ENCODE peak calls at places on chromosomes 6 and 20, in four cellular contexts. M, A, U and N are unnamed samples.

GRCh38 chr20:10306440-10307358 is 88.1 kb downstream of the SNAP25 start:
- DNase-seq in M (peak; percentile 91), A (no peak), U (no peak), N (no peak)

GRCh38 chr6:25732468-25733198 is 21.9 kb upstream of the SLC17A4 start:
- DNase-seq in M (no peak), A (no peak), U (no peak), N (no peak)

GRCh38 chr6:128351255-128351514 is 169.2 kb downstream of the PTPRK start:
- DNase-seq in M (no peak), A (no peak), U (no peak), N (no peak)

GRCh38 chr6:50851269-50851847 is 32.7 kb downstream of the TFAP2B start:
- DNase-seq in M (no peak), A (no peak), U (no peak), N (no peak)

GRCh38 chr6:128605961-128606360 is 85.6 kb upstream of the PTPRK start:
- DNase-seq in M (peak; percentile 15), A (no peak), U (no peak), N (no peak)

GRCh38 chr6:30147096-30147495 is 11.2 kb downstream of the TRIM40 start:
- DNase-seq in M (no peak), A (no peak), U (no peak), N (no peak)

GRCh38 chr20:37940161-37940560 is 37.2 kb downstream of the VSTM2L start:
- DNase-seq in M (no peak), A (no peak), U (no peak), N (no peak)

GRCh38 chr6:169231790-169232506 is 21.7 kb downstream of the THBS2 start:
- DNase-seq in M (no peak), A (no peak), U (no peak), N (no peak)

GRCh38 chr6:52399511-52400315 is 20.4 kb upstream of the EFHC1 start:
- DNase-seq in M (peak; percentile 70), A (peak; percentile 58), U (no peak), N (no peak)

GRCh38 chr6:395432-396125 is 4.0 kb downstream of the IRF4 start:
- DNase-seq in M (no peak), A (no peak), U (no peak), N (no peak)

GRCh38 chr6:79512014-79512413 is 25.2 kb downstream of the LCA5 start:
- DNase-seq in M (no peak), A (no peak), U (no peak), N (no peak)

GRCh38 chr6:28988536-28989415 is 16.3 kb downstream of the ZNF311 start:
- DNase-seq in M (peak; percentile 61), A (peak; percentile 60), U (no peak), N (peak; percentile 16)

GRCh38 chr6:42431877-42432276 is 19.8 kb downstream of the TRERF1 start:
- DNase-seq in M (no peak), A (no peak), U (no peak), N (no peak)

GRCh38 chr6:42428326-42429041 is 23.2 kb downstream of the TRERF1 start:
- DNase-seq in M (peak; percentile 21), A (no peak), U (no peak), N (no peak)

GRCh38 chr6:42429042-42429574 is 22.6 kb downstream of the TRERF1 start:
- DNase-seq in M (no peak), A (no peak), U (no peak), N (no peak)

GRCh38 chr6:42431356-42431755 is 20.4 kb downstream of the TRERF1 start:
- DNase-seq in M (no peak), A (no peak), U (no peak), N (no peak)

DNA sequence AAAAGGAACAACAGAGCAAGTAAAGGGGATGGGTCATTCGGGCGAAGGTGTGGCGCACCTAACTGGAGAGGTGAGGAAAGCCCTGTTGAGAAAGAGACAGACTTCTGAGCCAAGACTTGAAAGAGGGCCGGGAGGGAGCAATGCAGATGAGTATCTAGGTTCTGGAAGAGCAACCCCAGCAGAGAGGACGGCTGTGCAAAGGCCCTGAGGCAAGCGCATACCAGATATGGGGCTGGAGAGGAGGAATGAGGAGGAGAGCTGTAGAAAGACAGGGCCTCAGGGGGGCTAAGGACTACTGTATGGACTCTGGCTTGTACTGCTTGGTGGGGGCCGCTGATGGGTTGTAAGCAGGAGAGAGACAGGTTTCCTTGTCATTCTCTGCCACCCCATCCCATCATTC is 21.9 kb downstream of the TRERF1 start:
- DNase-seq in M (no peak), A (no peak), U (no peak), N (no peak)
- TF ChIP-seq CEBPB in M (no peak), A (no peak), U (no peak), N (no peak)

GRCh38 chr20:32474967-32475819 is 109.9 kb downstream of the NOL4L start:
- DNase-seq in M (peak; percentile 91), A (peak; percentile 97), U (no peak), N (peak; percentile 83)
- TF ChIP-seq POLR2A in M (no peak), A (peak; percentile 63), U (no peak), N (peak; percentile 65)

GRCh38 chr6:44230034-44230675 is 6.8 kb downstream of the SLC29A1 start:
- DNase-seq in M (no peak), A (no peak), U (no peak), N (no peak)

GRCh38 chr6:44235269-44235668 is 11.6 kb upstream of the HSP90AB1 start:
- DNase-seq in M (no peak), A (no peak), U (no peak), N (no peak)

GRCh38 chr6:44234101-44235090 is 11.0 kb downstream of the SLC29A1 start:
- DNase-seq in M (peak; percentile 73), A (peak; percentile 83), U (no peak), N (no peak)

GRCh38 chr6:44233560-44234100 is 10.2 kb downstream of the SLC29A1 start:
- DNase-seq in M (no peak), A (no peak), U (no peak), N (no peak)

DNA sequence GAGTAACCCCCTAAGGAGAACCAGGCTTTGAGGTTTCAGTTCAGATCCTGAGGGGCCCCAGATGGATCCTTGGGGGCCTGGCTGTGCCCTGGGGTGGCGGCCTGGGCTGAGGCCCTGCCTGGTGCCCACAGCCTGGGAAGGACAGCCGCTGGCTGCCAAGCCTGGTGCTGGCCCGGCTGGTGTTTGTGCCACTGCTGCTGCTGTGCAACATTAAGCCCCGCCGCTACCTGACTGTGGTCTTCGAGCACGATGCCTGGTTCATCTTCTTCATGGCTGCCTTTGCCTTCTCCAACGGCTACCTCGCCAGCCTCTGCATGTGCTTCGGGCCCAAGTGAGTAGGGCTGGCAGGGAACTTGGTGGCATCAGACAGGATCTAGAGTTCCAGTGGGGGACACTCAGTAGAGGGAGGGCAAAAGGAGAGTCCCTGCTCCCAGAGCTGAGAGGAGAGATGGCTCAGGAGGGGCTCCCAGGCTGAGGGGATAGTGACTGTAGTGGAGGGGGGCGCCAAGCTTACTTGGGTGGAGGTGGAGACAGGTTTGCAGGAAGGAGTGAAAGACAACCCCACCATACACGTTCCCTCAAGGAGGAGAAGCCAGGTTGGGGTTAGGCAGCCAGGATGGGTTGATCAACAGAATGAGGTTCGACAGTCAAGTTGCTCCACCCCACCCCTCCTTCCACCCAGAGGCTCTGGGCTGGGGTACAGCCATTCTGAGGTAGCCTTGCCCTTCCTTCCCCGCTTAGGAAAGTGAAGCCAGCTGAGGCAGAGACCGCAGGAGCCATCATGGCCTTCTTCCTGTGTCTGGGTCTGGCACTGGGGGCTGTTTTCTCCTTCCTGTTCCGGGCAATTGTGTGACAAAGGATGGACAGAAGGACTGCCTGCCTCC is 9.5 kb downstream of the SLC29A1 start:
- DNase-seq in M (no peak), A (no peak), U (no peak), N (no peak)
- TF ChIP-seq CEBPB in M (no peak), A (no peak), U (no peak), N (no peak)

DNA sequence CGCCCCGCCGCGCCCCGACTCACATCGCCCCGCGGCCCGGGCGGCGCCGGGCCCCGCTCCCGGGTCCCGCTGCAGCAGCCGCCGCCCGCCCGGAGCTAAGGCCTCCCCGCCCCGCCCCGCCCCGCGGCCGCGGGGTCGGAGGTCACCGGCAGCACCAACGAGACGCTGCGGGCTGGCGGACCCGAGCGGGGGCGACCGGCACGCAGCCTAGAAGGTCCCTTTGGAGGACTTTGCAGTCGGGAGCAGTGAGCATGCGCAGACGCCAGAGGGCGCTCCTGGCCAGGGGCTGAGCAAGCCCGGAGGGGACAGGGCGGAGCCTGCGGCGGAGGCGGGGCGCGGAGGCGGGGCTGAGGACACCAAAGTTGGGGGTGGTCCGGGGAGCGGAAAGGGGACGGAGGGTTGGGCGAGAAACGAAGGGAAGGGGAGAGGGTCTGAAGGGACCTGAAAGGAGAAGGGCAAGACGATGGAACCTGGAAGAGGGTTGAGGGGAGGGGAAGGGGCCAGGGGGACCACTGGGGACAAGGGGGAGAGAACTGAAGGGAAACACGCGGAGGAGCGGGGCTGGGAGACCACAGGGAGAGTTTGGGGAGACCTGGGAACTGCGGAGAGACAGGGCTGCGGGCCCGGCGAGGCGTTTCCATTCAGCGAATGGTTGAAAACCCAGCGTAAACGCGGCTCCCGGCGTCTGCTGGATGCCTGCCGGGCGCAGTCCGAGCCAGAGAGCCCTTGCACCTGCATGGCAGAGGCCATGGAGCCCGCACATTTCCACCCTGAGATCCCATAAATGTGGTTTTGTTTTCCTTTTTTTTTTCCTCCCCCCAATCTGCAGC is at the start of gene FRS3:
- DNase-seq in M (peak; percentile 92), A (peak; percentile 98), U (peak; percentile 78), N (peak; percentile 81)
- TF ChIP-seq POLR2A in M (no peak), A (no peak), U (no peak), N (no peak)

GRCh38 chr6:119156742-119157494 is 78.5 kb upstream of the FAM184A start:
- DNase-seq in M (no peak), A (no peak), U (no peak), N (no peak)
- TF ChIP-seq CEBPB in M (no peak), A (no peak), U (no peak), N (no peak)

GRCh38 chr20:399182-399707 is 8.9 kb upstream of the RBCK1 start:
- DNase-seq in M (no peak), A (no peak), U (no peak), N (no peak)

GRCh38 chr20:397432-398237 is 10.5 kb upstream of the RBCK1 start:
- DNase-seq in M (no peak), A (no peak), U (no peak), N (no peak)

GRCh38 chr20:396252-396618 is 11.9 kb upstream of the RBCK1 start:
- DNase-seq in M (no peak), A (no peak), U (no peak), N (no peak)

GRCh38 chr20:400121-400450 is 8.0 kb upstream of the RBCK1 start:
- DNase-seq in M (no peak), A (no peak), U (no peak), N (no peak)

GRCh38 chr20:396619-397431 is 11.3 kb upstream of the RBCK1 start:
- DNase-seq in M (no peak), A (no peak), U (no peak), N (no peak)
- TF ChIP-seq POLR2A in M (no peak), A (no peak), U (no peak), N (no peak)

GRCh38 chr6:22227824-22228610 is 68.8 kb downstream of the PRL start:
- DNase-seq in M (no peak), A (no peak), U (no peak), N (no peak)
- TF ChIP-seq CEBPB in M (no peak), A (no peak), U (no peak), N (no peak)